ENCODE peak calls at places on chromosomes 4 and X, in eight cellular contexts. S is HL-60; Q is substantia nigra; D is lower lobe of right lung; W is WERI-Rb-1; L is psoas muscle; Y is CD4-positive, CD25-positive, alpha-beta regulatory T cell; G is caudate nucleus. X is an unnamed sample.

GRCh38 chrX:41481264-41482109 is 34.3 kb downstream of the NYX start:
- DNase-seq in Y (no peak), S (no peak), W (peak; percentile 47), D (no peak), G (no peak), L (no peak), Q (no peak), X (peak; percentile 51)

GRCh38 chr4:113057891-113058290 is 8.4 kb downstream of the ANK2 start:
- DNase-seq in S (no peak), G (no peak), W (no peak), Q (no peak), Y (no peak), L (no peak), D (no peak), X (no peak)

GRCh38 chrX:30027636-30028035 is 187.7 kb upstream of the MAGEB2 start:
- DNase-seq in S (no peak), D (no peak), W (no peak), Y (no peak), Q (no peak), L (no peak), G (no peak), X (no peak)

GRCh38 chr4:185865901-185866328 is 53.9 kb upstream of the SORBS2 start:
- DNase-seq in S (no peak), Y (no peak), D (no peak), Q (no peak), G (no peak), W (no peak), L (no peak), X (no peak)

GRCh38 chrX:73851014-73852009 is 288.3 kb downstream of the CHIC1 start:
- DNase-seq in G (no peak), S (no peak), L (peak; percentile 94), D (no peak), W (no peak), Q (peak; percentile 90), Y (no peak), X (peak; percentile 96)

GRCh38 chr4:94036964-94037363 is 170.7 kb upstream of the SMARCAD1 start:
- DNase-seq in S (no peak), W (no peak), L (no peak), D (no peak), Y (no peak), Q (no peak), G (no peak), X (no peak)

GRCh38 chrX:101263766-101264165 is 27.4 kb downstream of the TAF7L start:
- DNase-seq in W (no peak), L (no peak), G (no peak), Q (no peak), Y (no peak), D (no peak), S (no peak), X (no peak)

GRCh38 chrX:46647251-46647650 is 73.7 kb downstream of the CHST7 start:
- DNase-seq in S (no peak), W (no peak), Y (no peak), L (no peak), G (no peak), D (no peak), Q (no peak), X (no peak)

GRCh38 chr4:168604496-168605373 is 107.9 kb downstream of the PALLD start:
- DNase-seq in G (peak; percentile 5), S (no peak), W (no peak), Y (no peak), D (no peak), L (no peak), Q (no peak), X (no peak)

GRCh38 chr4:52976523-52977230 is 114.6 kb downstream of the RASL11B start:
- DNase-seq in S (no peak), W (no peak), G (no peak), D (no peak), Q (no peak), Y (no peak), L (no peak), X (no peak)

GRCh38 chrX:75273483-75273882 is 402 bp upstream of the UPRT start:
- DNase-seq in G (no peak), Q (no peak), W (no peak), D (no peak), S (no peak), L (no peak), Y (no peak), X (no peak)

GRCh38 chr4:89303989-89304388 is 3.6 kb downstream of the GPRIN3 start:
- DNase-seq in G (no peak), S (no peak), D (no peak), L (no peak), W (no peak), Y (no peak), Q (no peak), X (no peak)
- H3K27ac ChIP-seq in G (no peak overlapping the region), S (no peak overlapping the region), D (no peak overlapping the region), L (no peak overlapping the region), W (no peak overlapping the region), Y (peak overlapping the region; percentile 94), Q (no peak overlapping the region), X (no peak overlapping the region)

DNA sequence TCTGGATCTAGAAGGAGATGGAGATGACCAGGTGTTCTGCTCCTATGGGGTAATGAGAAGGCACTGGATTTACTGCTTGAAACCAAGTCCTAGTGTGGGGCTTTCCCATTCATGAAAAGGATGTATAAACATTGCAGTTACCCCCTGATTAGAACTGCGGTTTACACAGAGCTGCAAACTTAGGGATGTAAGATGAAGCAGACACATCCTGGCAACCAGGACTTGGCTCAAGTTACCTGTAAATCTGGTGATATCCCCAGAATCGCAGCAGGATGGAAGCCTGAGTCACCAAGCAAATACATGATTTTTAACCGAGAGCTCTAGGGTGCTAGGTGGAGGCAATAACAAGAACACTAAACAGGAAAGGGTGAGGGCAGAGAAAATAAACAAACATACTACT is 178.6 kb upstream of the MAMLD1 start:
- DNase-seq in Y (no peak), S (no peak), L (no peak), D (no peak), W (no peak), G (no peak), Q (no peak), X (no peak)
- H3K27ac ChIP-seq in Y (no peak overlapping the region), S (no peak overlapping the region), L (no peak overlapping the region), D (no peak overlapping the region), W (no peak overlapping the region), G (no peak overlapping the region), Q (no peak overlapping the region), X (no peak overlapping the region)

GRCh38 chr4:147755567-147756295 is 23.8 kb downstream of the ARHGAP10 start:
- DNase-seq in W (no peak), L (no peak), Q (no peak), Y (no peak), G (no peak), D (no peak), S (no peak), X (no peak)
- H3K27ac ChIP-seq in W (no peak overlapping the region), L (peak overlapping the region; percentile 50), Q (no peak overlapping the region), Y (no peak overlapping the region), G (no peak overlapping the region), D (no peak overlapping the region), S (no peak overlapping the region), X (peak overlapping the region; percentile 83)

GRCh38 chr4:1008840-1009646 is 2.4 kb upstream of the FGFRL1 start:
- DNase-seq in W (no peak), D (peak; percentile 74), S (no peak), G (no peak), Q (no peak), L (peak; percentile 69), Y (peak; percentile 61), X (no peak)
- H3K27ac ChIP-seq in W (no peak overlapping the region), D (peak overlapping the region; percentile 41), S (no peak overlapping the region), G (no peak overlapping the region), Q (no peak overlapping the region), L (no peak overlapping the region), Y (no peak overlapping the region), X (peak overlapping the region; percentile 63)

GRCh38 chr4:47914219-47914925 is at the start of gene NFXL1:
- DNase-seq in D (peak; percentile 99), G (peak; percentile 96), L (peak; percentile 98), Y (peak; percentile 94), Q (peak; percentile 97), W (peak; percentile 98), S (peak; percentile 89), X (peak; percentile 95)

GRCh38 chr4:47913328-47913727 is 1.1 kb downstream of the NFXL1 start:
- DNase-seq in Q (no peak), Y (no peak), G (no peak), D (no peak), W (no peak), S (no peak), L (no peak), X (no peak)

GRCh38 chr4:47915378-47915777 is 995 bp upstream of the NFXL1 start:
- DNase-seq in Y (no peak), G (no peak), Q (no peak), S (no peak), D (no peak), W (no peak), L (no peak), X (no peak)

GRCh38 chr4:47914926-47915237 is 499 bp upstream of the NFXL1 start:
- DNase-seq in G (no peak), L (no peak), Y (no peak), Q (no peak), S (no peak), D (no peak), W (no peak), X (no peak)

DNA sequence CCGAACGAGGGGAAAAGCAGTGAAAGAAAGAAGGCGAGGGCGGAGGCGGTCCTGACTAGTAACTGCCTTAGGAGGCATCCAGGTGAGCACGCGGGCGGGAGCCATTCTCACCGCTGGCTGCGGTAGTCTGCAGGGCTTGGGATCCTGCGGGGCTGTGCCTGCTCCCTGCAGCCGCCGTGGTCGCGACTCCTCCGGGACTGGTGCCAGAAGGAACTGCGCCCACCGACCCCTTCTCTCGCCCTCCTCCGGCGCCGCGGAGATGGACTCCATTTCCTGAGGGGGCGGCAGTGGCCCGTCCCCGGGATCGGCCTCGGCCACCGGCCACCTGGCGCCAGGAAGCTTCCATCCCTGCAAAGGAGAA is 545 bp downstream of the NFXL1 start:
- DNase-seq in Q (peak; percentile 36), L (peak; percentile 68), S (no peak), W (peak; percentile 29), G (peak; percentile 20), Y (peak; percentile 14), D (peak; percentile 63), X (no peak)
- H3K27ac ChIP-seq in Q (peak overlapping the region; percentile 35), L (peak overlapping the region; percentile 78), S (peak overlapping the region; percentile 76), W (peak overlapping the region; percentile 86), G (no peak overlapping the region), Y (peak overlapping the region; percentile 68), D (peak overlapping the region; percentile 86), X (peak overlapping the region; percentile 61)

DNA sequence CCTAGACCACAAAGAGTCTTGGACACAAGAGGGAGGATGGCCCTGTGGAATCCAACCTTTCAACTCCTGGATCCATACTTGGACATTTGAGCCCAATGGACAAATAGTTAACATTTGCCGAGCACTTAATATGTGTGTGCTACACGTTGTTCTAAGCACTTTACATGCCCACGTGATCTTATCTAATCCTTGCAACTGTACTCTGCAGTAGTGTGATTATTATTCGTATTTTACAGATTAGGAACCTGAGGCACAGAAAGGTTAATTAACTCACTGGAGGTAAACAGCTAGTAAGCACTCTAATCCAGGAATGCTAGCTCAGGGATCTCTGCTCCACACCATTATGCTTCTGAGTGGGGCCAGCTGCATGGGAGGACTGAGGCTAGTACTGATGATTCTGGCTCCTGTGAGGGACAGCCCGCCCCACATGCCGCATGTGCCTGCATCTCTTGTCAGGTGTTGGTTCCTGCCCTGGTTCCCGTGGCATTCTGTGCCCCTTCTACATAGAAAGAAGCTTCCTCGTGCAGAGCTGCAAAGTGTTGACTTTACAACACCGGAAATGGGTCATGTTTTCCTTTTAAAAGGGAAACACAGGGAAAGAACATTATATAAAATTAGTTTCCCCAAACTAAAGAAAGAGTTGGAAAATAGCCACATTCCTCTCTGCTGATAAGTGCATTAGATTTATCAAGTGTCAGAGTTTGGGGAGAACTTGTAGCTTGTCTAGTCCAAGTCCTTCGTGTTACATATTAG is 34.8 kb downstream of the PLAC1 start:
- DNase-seq in S (no peak), Y (no peak), Q (no peak), G (no peak), D (no peak), L (no peak), W (no peak), X (no peak)
- H3K27ac ChIP-seq in S (no peak overlapping the region), Y (no peak overlapping the region), Q (no peak overlapping the region), G (no peak overlapping the region), D (no peak overlapping the region), L (no peak overlapping the region), W (no peak overlapping the region), X (no peak overlapping the region)

X was measured in ascending aorta.